ENCODE peak calls at places on chromosomes 16 and 17, in ten cellular contexts. S is ELR; Y is heart left ventricle; A is neural progenitor cell; W is neuronal stem cell; V is CD4-positive, alpha-beta memory T cell; C is NCI-H1048; X is T-cell; J is endothelial cell; O is SHP77. H is an unnamed sample.
A peak's percentile ranks its signal among the peaks of the same experiment; 100 is the strongest.

GRCh38 chr17:2171725-2172446 is 117.0 kb downstream of the HIC1 start:
- DNase-seq in A (no peak), S (peak; percentile 89), C (no peak), Y (peak; percentile 84), W (no peak), X (no peak), O (peak; percentile 31), J (no peak), V (no peak), H (peak; percentile 99)

GRCh38 chr16:69709456-69710084 is 16.8 kb downstream of the NQO1 start:
- DNase-seq in O (peak; percentile 69), S (peak; percentile 85), Y (no peak), V (no peak), A (peak; percentile 77), W (peak; percentile 44), C (no peak), J (no peak), X (no peak), H (peak; percentile 81)

GRCh38 chr16:70331588-70332358 is 14.9 kb upstream of the DDX19A start:
- DNase-seq in O (no peak), Y (no peak), A (peak; percentile 18), X (peak; percentile 20), C (no peak), S (peak; percentile 27), V (no peak), J (peak; percentile 14), W (no peak), H (peak; percentile 20)

GRCh38 chr17:2396568-2397246 is 4.2 kb downstream of the MNT start:
- DNase-seq in W (peak; percentile 90), J (peak; percentile 80), Y (peak; percentile 97), A (peak; percentile 95), X (peak; percentile 39), S (peak; percentile 97), O (peak; percentile 92), V (peak; percentile 54), C (peak; percentile 93), H (peak; percentile 99)

GRCh38 chr17:79320331-79320730 is 245.7 kb downstream of the ENGASE start:
- DNase-seq in X (no peak), V (no peak), Y (no peak), A (no peak), C (no peak), J (no peak), O (no peak), S (no peak), W (no peak), H (no peak)

GRCh38 chr17:20273741-20274500 is 193.4 kb downstream of the LGALS9B start:
- DNase-seq in V (no peak), Y (no peak), J (no peak), O (no peak), X (no peak), C (no peak), W (no peak), S (no peak), A (no peak), H (no peak)

GRCh38 chr16:85390511-85391174 is 222.5 kb upstream of the GSE1 start:
- DNase-seq in X (no peak), W (no peak), A (no peak), V (no peak), S (peak; percentile 96), Y (peak; percentile 79), C (no peak), J (peak; percentile 3), O (peak; percentile 50), H (peak; percentile 96)

GRCh38 chr16:73020409-73020884 is 27.5 kb downstream of the ZFHX3 start:
- DNase-seq in X (no peak), S (peak; percentile 95), J (no peak), W (no peak), Y (peak; percentile 90), C (no peak), O (peak; percentile 95), V (no peak), A (no peak), H (peak; percentile 86)

GRCh38 chr17:16417896-16418683 is 2.7 kb downstream of the TRPV2 start:
- DNase-seq in C (no peak), A (no peak), J (peak; percentile 38), Y (no peak), W (no peak), V (no peak), O (no peak), S (peak; percentile 71), X (no peak), H (no peak)

GRCh38 chr17:43367588-43368242 is 31.1 kb upstream of the ARL4D start:
- DNase-seq in X (no peak), S (peak; percentile 100), W (peak; percentile 79), C (no peak), A (peak; percentile 64), J (peak; percentile 18), O (peak; percentile 95), Y (no peak), V (peak; percentile 60), H (peak; percentile 98)

GRCh38 chr17:32998111-32998892 is 6.7 kb downstream of the SPACA3 start:
- DNase-seq in C (no peak), X (peak; percentile 70), W (peak; percentile 78), Y (peak; percentile 82), A (peak; percentile 85), S (peak; percentile 72), V (peak; percentile 50), J (peak; percentile 87), O (peak; percentile 40), H (peak; percentile 76)

GRCh38 chr17:21419299-21420239 is 43.4 kb downstream of the KCNJ12 start:
- DNase-seq in Y (no peak), W (no peak), C (no peak), S (no peak), J (no peak), O (no peak), A (no peak), X (peak; percentile 78), V (peak; percentile 72), H (no peak)

GRCh38 chr17:50476545-50477315 is 1.9 kb upstream of the RSAD1 start:
- DNase-seq in Y (no peak), O (no peak), V (no peak), S (no peak), W (no peak), J (no peak), A (peak; percentile 16), X (no peak), C (no peak), H (no peak)

GRCh38 chr16:81779540-81780320 is 639 bp downstream of the PLCG2 start:
- DNase-seq in A (peak; percentile 33), X (no peak), O (no peak), Y (peak; percentile 43), J (peak; percentile 23), V (no peak), W (no peak), C (no peak), S (peak; percentile 24), H (no peak)

GRCh38 chr17:77129568-77130301 is 11.0 kb upstream of the SEC14L1 start:
- DNase-seq in W (no peak), A (peak; percentile 64), Y (peak; percentile 55), V (no peak), X (no peak), C (no peak), S (no peak), O (peak; percentile 37), J (no peak), H (no peak)

GRCh38 chr17:80923211-80924110 is 68.2 kb upstream of the CHMP6 start:
- DNase-seq in V (no peak), S (no peak), Y (peak; percentile 12), O (no peak), J (no peak), A (no peak), C (no peak), W (no peak), X (no peak), H (no peak)

GRCh38 chr16:13873835-13874438 is 46.0 kb upstream of the ERCC4 start:
- DNase-seq in S (peak; percentile 27), C (no peak), V (no peak), A (peak; percentile 75), Y (no peak), X (no peak), J (peak; percentile 44), W (peak; percentile 55), O (peak; percentile 19), H (peak; percentile 38)

GRCh38 chr16:87602005-87602790 is at the start of gene JPH3:
- DNase-seq in W (peak; percentile 54), V (no peak), O (no peak), S (no peak), C (no peak), X (no peak), Y (no peak), A (peak; percentile 80), J (peak; percentile 43), H (no peak)

GRCh38 chr16:75256871-75257343 is 5.5 kb upstream of the BCAR1 start:
- DNase-seq in C (no peak), W (no peak), J (no peak), O (peak; percentile 34), A (peak; percentile 67), V (peak; percentile 7), Y (no peak), X (no peak), S (peak; percentile 50), H (peak; percentile 43)

GRCh38 chr17:10117581-10118001 is 80.8 kb downstream of the GAS7 start:
- DNase-seq in S (no peak), C (no peak), J (no peak), X (no peak), W (no peak), V (no peak), Y (peak; percentile 54), A (no peak), O (no peak), H (peak; percentile 53)

GRCh38 chr17:30956764-30957374 is 14.0 kb upstream of the RNF135 start:
- DNase-seq in A (peak; percentile 13), S (no peak), V (no peak), O (no peak), X (no peak), Y (no peak), W (no peak), J (no peak), C (no peak), H (peak; percentile 41)

GRCh38 chr17:9842057-9842758 is 16.5 kb downstream of the GLP2R start:
- DNase-seq in J (no peak), Y (peak; percentile 71), A (no peak), W (no peak), V (no peak), S (no peak), C (no peak), X (no peak), O (no peak), H (peak; percentile 85)

GRCh38 chr17:76166168-76166567 is 25.1 kb upstream of the FOXJ1 start:
- DNase-seq in Y (no peak), X (no peak), A (no peak), W (no peak), V (no peak), C (no peak), J (no peak), O (no peak), S (peak; percentile 26), H (no peak)

GRCh38 chr16:85310868-85311585 is 198.8 kb upstream of the CIBAR2 start:
- DNase-seq in V (no peak), C (no peak), A (no peak), O (no peak), J (no peak), S (no peak), Y (peak; percentile 64), X (peak; percentile 53), W (no peak), H (no peak)

GRCh38 chr16:3235856-3236669 is 1.1 kb upstream of the ZNF200 start:
- DNase-seq in X (peak; percentile 62), C (no peak), Y (peak; percentile 45), V (peak; percentile 83), O (no peak), W (no peak), S (peak; percentile 9), J (peak; percentile 8), A (peak; percentile 43), H (no peak)